ENCODE peak calls at places on chromosomes 6 and 20, in ten cellular contexts. K is MG63; D is CD8-positive, alpha-beta T cell; N is PC-3; Q is CD8-positive, alpha-beta memory T cell; J is body of pancreas; P is sigmoid colon; U is left lung; M is stomach; F is A549. Z is an unnamed sample.

GRCh38 chr20:35820715-35821114 is 48.9 kb downstream of the PHF20 start:
- DNase-seq in N (peak; percentile 13), K (peak; percentile 63), D (no peak), U (no peak), F (no peak), M (no peak), J (no peak), Q (no peak), P (no peak), Z (peak; percentile 54)

GRCh38 chr6:167400482-167401138 is 75.7 kb downstream of the TTLL2 start:
- DNase-seq in N (no peak), J (no peak), M (no peak), U (peak; percentile 48), K (no peak), F (no peak), Q (no peak), D (no peak), P (no peak), Z (no peak)

GRCh38 chr6:71977860-71978259 is 91.5 kb downstream of the RIMS1 start:
- DNase-seq in J (no peak), K (no peak), Q (no peak), F (no peak), M (no peak), U (no peak), D (no peak), N (no peak), P (no peak), Z (no peak)

GRCh38 chr6:53151676-53152075 is 3.0 kb upstream of the GCM1 start:
- DNase-seq in Q (no peak), D (no peak), K (no peak), N (peak; percentile 43), P (no peak), F (peak; percentile 25), J (no peak), M (no peak), U (no peak), Z (no peak)

GRCh38 chr6:110874880-110875547 is 429 bp downstream of the AMD1 start:
- DNase-seq in U (no peak), D (no peak), F (peak; percentile 30), J (peak; percentile 74), Q (peak; percentile 73), M (peak; percentile 68), K (peak; percentile 28), N (no peak), P (peak; percentile 76), Z (peak; percentile 60)

GRCh38 chr20:40339661-40340449 is 349.2 kb downstream of the MAFB start:
- DNase-seq in D (no peak), Q (no peak), F (no peak), U (peak; percentile 86), K (no peak), J (peak; percentile 17), N (no peak), P (peak; percentile 78), M (no peak), Z (no peak)

GRCh38 chr20:18978311-18978710 is 164.7 kb downstream of the SCP2D1 start:
- DNase-seq in K (no peak), Q (no peak), U (no peak), F (no peak), D (no peak), N (no peak), M (no peak), J (no peak), P (no peak), Z (no peak)

GRCh38 chr20:49184691-49185070 is 3.5 kb downstream of the STAU1 start:
- DNase-seq in N (no peak), D (no peak), F (no peak), K (no peak), J (no peak), P (no peak), M (no peak), Q (no peak), U (no peak), Z (no peak)

GRCh38 chr20:24657878-24658620 is 188.6 kb downstream of the SYNDIG1 start:
- DNase-seq in N (no peak), M (no peak), D (no peak), K (no peak), J (no peak), P (no peak), U (no peak), Q (no peak), F (no peak), Z (no peak)

GRCh38 chr6:36998723-36999466 is 6.6 kb upstream of the FGD2 start:
- DNase-seq in D (no peak), Q (no peak), J (no peak), F (no peak), N (no peak), U (peak; percentile 43), K (no peak), P (no peak), M (no peak), Z (no peak)

GRCh38 chr6:158086054-158086705 is 81.9 kb downstream of the SERAC1 start:
- DNase-seq in P (no peak), M (no peak), J (no peak), N (no peak), Q (no peak), F (no peak), U (no peak), D (no peak), K (no peak), Z (peak; percentile 70)

GRCh38 chr20:24781061-24781980 is 167.7 kb upstream of the CST7 start:
- DNase-seq in D (no peak), M (no peak), J (peak; percentile 50), U (no peak), P (peak; percentile 56), N (peak; percentile 68), F (peak; percentile 51), K (peak; percentile 38), Q (no peak), Z (peak; percentile 69)

GRCh38 chr20:29756664-29757063 is 1500.8 kb upstream of the DEFB115 start:
- DNase-seq in N (no peak), K (no peak), D (no peak), J (no peak), F (no peak), P (no peak), U (peak; percentile 62), Q (no peak), M (no peak), Z (no peak)
- H3K9me3 ChIP-seq in N (no peaks in the 10 kb centered on the region), K (no peaks in the 10 kb centered on the region), D (no peaks in the 10 kb centered on the region), J (no peaks in the 10 kb centered on the region), F (no peaks in the 10 kb centered on the region), P (no peaks in the 10 kb centered on the region), U (no peaks in the 10 kb centered on the region), Q (no peaks in the 10 kb centered on the region), M (peaks cover 13% of the 10 kb centered on the region), Z (no peaks in the 10 kb centered on the region)

DNA sequence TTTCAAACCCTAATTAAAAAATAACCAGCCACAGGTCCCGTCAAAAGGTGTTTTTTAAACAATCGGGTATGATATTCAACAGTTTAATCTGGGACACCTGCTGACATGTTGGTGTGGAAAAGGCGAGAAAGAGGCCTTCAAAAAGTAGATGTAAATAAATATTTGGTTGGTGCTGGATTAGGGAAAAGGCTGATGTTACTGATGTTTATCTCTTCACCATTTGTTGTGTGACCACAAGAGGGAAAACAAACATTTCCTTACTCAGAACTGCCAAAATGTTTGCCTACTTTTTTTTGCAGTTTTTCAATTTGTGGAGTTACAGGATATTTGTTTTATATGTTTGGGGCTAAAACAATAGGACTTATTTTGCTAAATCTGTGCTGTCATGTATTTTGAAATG is 745 bp downstream of the SASH1 start:
- DNase-seq in N (peak; percentile 49), J (no peak), F (no peak), K (no peak), P (no peak), D (no peak), U (no peak), M (no peak), Q (no peak), Z (peak; percentile 56)
- H3K4me3 ChIP-seq in N (peak overlapping the region; percentile 78), J (peak overlapping the region; percentile 17), F (peak overlapping the region; percentile 65), K (peak overlapping the region; percentile 53), P (peak overlapping the region; percentile 72), D (no peak overlapping the region), U (peak overlapping the region; percentile 68), M (peak overlapping the region; percentile 63), Q (no peak overlapping the region), Z (peak overlapping the region; percentile 91)

GRCh38 chr6:154689654-154690053 is 43.6 kb upstream of the SCAF8 start:
- DNase-seq in N (no peak), M (no peak), F (no peak), U (no peak), K (no peak), D (no peak), Q (no peak), P (no peak), J (no peak), Z (no peak)

GRCh38 chr6:154683756-154684523 is 49.3 kb upstream of the SCAF8 start:
- DNase-seq in J (no peak), F (no peak), Q (no peak), D (no peak), M (no peak), P (no peak), K (no peak), N (peak; percentile 19), U (no peak), Z (peak; percentile 56)

GRCh38 chr6:154690857-154691256 is 42.4 kb upstream of the SCAF8 start:
- DNase-seq in K (no peak), U (no peak), F (no peak), P (no peak), Q (no peak), D (no peak), M (no peak), N (no peak), J (no peak), Z (no peak)

GRCh38 chr6:154682633-154683125 is 50.5 kb upstream of the SCAF8 start:
- DNase-seq in J (no peak), K (no peak), N (no peak), P (no peak), Q (no peak), F (no peak), D (no peak), M (no peak), U (no peak), Z (no peak)

GRCh38 chr6:154686162-154686561 is 47.1 kb upstream of the SCAF8 start:
- DNase-seq in Q (no peak), U (no peak), N (no peak), F (no peak), M (no peak), P (no peak), K (no peak), D (no peak), J (no peak), Z (no peak)
- H3K9me3 ChIP-seq in Q (no peaks in the 10 kb centered on the region), U (no peaks in the 10 kb centered on the region), N (no peaks in the 10 kb centered on the region), F (no peaks in the 10 kb centered on the region), M (no peaks in the 10 kb centered on the region), P (no peaks in the 10 kb centered on the region), K (no peaks in the 10 kb centered on the region), D (no peaks in the 10 kb centered on the region), J (no peaks in the 10 kb centered on the region), Z (no peaks in the 10 kb centered on the region)

DNA sequence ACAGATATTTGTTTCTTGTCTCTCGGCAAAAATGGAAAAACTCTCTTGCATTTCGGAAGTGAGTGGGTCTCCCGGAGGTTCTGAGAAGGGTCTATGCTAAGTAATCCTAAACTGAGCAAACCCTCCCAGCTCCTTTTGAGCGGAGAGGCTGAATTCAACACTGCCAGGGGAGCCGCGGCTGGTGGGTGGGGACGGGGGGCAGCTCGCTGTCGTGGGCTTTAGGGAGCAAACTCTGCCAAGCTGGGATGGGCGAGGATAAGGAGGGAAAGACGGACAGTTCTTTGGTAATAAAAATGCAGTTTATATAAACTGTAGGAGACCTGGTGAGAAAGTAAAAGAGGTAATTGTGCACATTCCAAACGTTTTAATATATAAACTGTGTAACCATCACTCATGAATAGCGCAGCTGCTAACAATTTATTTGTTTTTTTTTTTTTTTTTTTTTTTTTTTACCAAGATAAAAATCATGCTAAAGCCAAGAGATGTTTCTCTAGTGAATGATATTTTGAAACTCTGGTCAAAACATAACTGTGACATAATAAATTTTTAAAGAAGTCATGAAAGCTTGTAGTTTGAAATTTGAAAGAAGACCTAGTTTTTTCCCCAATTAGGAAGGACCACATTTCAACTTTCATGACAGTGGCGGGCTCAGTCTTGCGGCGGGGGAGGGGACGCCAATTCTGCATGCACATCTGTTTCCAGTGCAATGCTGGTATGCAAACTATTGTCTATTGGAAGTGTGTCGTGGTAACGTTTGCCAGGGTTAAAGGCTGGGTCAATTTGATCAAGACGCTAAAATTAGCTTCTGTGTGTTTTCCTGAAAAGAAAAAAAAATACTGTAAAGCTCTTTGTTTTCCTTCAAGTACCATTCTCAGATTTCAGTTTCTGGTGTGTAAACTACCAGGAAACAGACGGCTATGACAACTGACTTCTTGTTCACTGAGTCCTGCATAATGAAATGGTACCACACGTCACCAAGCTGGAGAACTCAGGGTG is 211.8 kb downstream of the FOXC1 start:
- DNase-seq in N (no peak), M (no peak), D (no peak), P (no peak), Q (no peak), J (no peak), K (peak; percentile 38), F (no peak), U (no peak), Z (peak; percentile 78)
- H3K4me3 ChIP-seq in N (no peak overlapping the region), M (no peak overlapping the region), D (no peak overlapping the region), P (no peak overlapping the region), Q (no peak overlapping the region), J (no peak overlapping the region), K (peak overlapping the region; percentile 17), F (no peak overlapping the region), U (no peak overlapping the region), Z (peak overlapping the region; percentile 68)